ENCODE peak calls at places on chromosomes 3 and 15, in four cellular contexts. One of them, this sample, is unnamed.

GRCh38 chr15:47429376-47429775 is 287.9 kb upstream of the SEMA6D start:
- DNase-seq in K562: no peak
- DNase-seq in A549: no peak
- DNase-seq in HepG2: no peak
- DNase-seq in this sample: no peak

GRCh38 chr3:177832862-177833261 is 635.6 kb upstream of the TBL1XR1 start:
- DNase-seq in K562: no peak
- DNase-seq in HepG2: no peak
- DNase-seq in A549: no peak
- DNase-seq in this sample: no peak

GRCh38 chr3:50516048-50516871 is 12.8 kb upstream of the CACNA2D2 start:
- DNase-seq in HepG2: peak
- DNase-seq in K562: peak
- DNase-seq in A549: no peak
- DNase-seq in this sample: no peak

GRCh38 chr3:197793246-197793645 is 2.2 kb downstream of the LRCH3 start:
- DNase-seq in A549: no peak
- DNase-seq in K562: no peak
- DNase-seq in HepG2: no peak
- DNase-seq in this sample: peak

GRCh38 chr15:81725590-81725989 is 320.2 kb downstream of the MEX3B start:
- DNase-seq in K562: no peak
- DNase-seq in A549: no peak
- DNase-seq in HepG2: no peak
- DNase-seq in this sample: no peak

GRCh38 chr15:60093273-60094067 is 89.4 kb downstream of the FOXB1 start:
- DNase-seq in A549: no peak
- DNase-seq in HepG2: peak
- DNase-seq in K562: no peak
- DNase-seq in this sample: no peak

GRCh38 chr15:45441686-45442085 is 63.3 kb upstream of the GATM start:
- DNase-seq in HepG2: peak
- DNase-seq in A549: no peak
- DNase-seq in K562: no peak
- DNase-seq in this sample: no peak

GRCh38 chr3:157868168-157868567 is 238.1 kb downstream of the SHOX2 start:
- DNase-seq in A549: no peak
- DNase-seq in K562: no peak
- DNase-seq in HepG2: no peak
- DNase-seq in this sample: peak

GRCh38 chr3:146746190-146746589 is 141.0 kb upstream of the PLSCR5 start:
- DNase-seq in K562: no peak
- DNase-seq in HepG2: no peak
- DNase-seq in A549: no peak
- DNase-seq in this sample: peak

GRCh38 chr3:45078910-45079522 is 52.9 kb downstream of the CLEC3B start:
- DNase-seq in HepG2: no peak
- DNase-seq in K562: peak
- DNase-seq in A549: no peak
- DNase-seq in this sample: peak

DNA sequence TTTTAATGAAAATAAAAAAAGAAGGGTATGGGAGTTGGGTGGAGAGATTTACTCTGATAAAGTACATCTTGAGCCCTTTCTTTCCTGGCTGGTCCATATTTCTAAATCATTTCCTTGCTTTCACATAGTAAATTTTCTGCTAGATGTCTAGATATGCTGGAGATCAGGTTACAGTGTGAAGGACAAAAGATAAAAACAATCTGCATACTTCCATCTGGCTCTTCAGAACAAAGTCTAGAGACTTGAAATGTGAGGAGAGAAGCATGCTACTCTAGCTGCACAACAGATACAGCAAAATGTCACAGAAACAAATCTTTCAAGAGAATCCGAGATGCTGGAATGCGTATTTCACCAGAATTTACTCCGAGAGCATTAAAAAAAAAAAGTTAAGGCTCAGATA is 42.2 kb downstream of the FOXP1 start:
- DNase-seq in K562: peak
- DNase-seq in A549: no peak
- DNase-seq in HepG2: no peak
- DNase-seq in this sample: peak
- H3K27ac ChIP-seq in K562: peak
- H3K27ac ChIP-seq in A549: no peak
- H3K27ac ChIP-seq in HepG2: no peak
- H3K27ac ChIP-seq in this sample: no peak

GRCh38 chr15:84950570-84951111 is 31.0 kb upstream of the PDE8A start:
- DNase-seq in HepG2: no peak
- DNase-seq in A549: no peak
- DNase-seq in K562: peak
- DNase-seq in this sample: no peak

GRCh38 chr15:84949043-84949442 is 32.6 kb upstream of the PDE8A start:
- DNase-seq in K562: no peak
- DNase-seq in A549: no peak
- DNase-seq in HepG2: no peak
- DNase-seq in this sample: peak

GRCh38 chr15:84946772-84947489 is 34.7 kb upstream of the PDE8A start:
- DNase-seq in HepG2: no peak
- DNase-seq in A549: no peak
- DNase-seq in K562: no peak
- DNase-seq in this sample: no peak

GRCh38 chr15:84949845-84950569 is 31.6 kb upstream of the PDE8A start:
- DNase-seq in HepG2: no peak
- DNase-seq in A549: no peak
- DNase-seq in K562: no peak
- DNase-seq in this sample: no peak

DNA sequence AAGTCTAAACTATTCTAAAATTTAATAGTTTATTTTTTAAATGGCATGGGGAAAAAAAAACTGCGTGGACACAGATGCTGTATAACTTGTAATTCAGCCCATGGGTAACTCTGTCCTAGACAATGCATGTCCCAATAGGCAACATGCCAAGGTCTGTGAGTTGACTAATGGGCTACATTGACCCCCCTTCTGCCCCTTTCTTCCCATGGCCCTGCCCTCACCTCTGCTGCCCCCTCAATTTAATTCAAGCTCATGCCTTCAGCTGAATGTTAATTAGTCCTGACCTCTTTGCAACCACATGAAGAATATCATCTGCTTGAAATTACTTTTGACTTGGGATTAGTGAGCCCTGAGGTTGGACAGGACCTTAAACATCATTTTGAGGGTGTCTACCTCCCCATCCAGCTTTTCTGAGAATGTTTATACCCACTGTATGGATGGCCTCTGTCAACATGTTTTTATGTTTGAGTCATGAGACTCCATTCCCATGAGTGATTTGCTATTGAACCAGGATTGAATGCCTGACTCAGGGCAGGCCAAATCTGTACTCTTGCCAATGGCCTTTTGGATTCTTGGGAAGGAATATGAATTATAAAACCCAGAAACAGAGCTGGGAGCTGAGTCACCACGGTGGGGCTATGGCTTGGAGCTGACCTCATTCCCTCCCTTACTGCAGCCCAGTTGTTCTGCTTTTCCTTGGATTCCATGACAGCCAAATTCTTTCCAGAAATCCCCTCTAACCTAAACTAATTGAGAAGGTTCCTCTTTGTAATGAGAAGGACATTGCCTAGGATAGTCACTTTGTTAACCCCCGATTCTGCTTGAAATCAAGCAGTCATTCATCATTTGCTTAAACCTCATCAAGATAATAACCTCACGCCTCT is 33.5 kb upstream of the PDE8A start:
- DNase-seq in K562: peak
- DNase-seq in HepG2: no peak
- DNase-seq in A549: no peak
- DNase-seq in this sample: peak
- TF ChIP-seq MAZ in K562: no peak
- TF ChIP-seq MAZ in HepG2: no peak
- TF ChIP-seq MAZ in A549: no peak
- TF ChIP-seq MAZ in this sample: peak

GRCh38 chr3:172317984-172318383 is 130.3 kb downstream of the GHSR start:
- DNase-seq in A549: peak
- DNase-seq in K562: no peak
- DNase-seq in HepG2: no peak
- DNase-seq in this sample: peak
- H3K27ac ChIP-seq in A549: peak
- H3K27ac ChIP-seq in K562: peak
- H3K27ac ChIP-seq in HepG2: peak
- H3K27ac ChIP-seq in this sample: peak

GRCh38 chr3:172244011-172244410 is 204.2 kb downstream of the GHSR start:
- DNase-seq in HepG2: no peak
- DNase-seq in A549: peak
- DNase-seq in K562: no peak
- DNase-seq in this sample: peak
- TF ChIP-seq MAZ in HepG2: no peak
- TF ChIP-seq MAZ in A549: no peak
- TF ChIP-seq MAZ in K562: no peak
- TF ChIP-seq MAZ in this sample: no peak

DNA sequence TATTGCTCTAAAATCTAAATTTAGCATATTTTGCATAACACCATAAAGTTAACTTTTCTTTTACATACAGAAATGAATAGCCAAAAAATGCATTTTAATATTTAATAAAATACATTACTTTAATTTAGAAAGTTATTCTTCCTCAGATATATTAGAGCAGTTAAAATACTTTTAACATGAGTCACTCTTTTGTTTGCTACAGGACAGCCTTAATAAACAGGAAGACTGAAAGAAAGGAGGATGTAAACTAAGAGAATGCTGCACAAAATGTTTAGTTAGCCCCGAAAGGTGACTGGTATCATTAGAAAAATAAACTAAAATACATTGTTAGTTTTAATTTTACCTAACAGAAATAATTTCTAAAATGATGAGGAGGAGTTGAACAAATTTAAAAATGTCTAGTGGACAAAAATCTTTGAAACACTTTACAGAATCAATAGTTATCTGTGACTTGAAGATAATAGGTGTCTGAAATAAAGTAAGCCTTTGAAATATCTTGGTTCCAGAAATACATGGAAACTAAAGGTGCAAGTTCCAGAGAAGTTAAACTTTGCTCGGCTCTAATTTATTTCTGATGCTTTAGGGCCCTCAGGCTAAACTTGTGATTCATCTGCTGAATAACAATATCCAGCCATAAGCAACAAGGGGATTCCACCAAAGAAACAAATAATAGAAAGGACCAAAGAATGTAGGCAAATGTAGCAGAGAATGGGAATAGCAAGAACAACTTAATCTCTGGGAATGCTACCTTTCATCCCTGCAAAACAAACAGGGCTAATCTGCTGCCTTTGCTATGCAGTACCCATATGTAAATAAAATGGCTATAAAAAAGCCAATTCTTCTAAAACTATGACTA is 138.3 kb upstream of the UBP1 start:
- DNase-seq in K562: no peak
- DNase-seq in A549: peak
- DNase-seq in HepG2: peak
- DNase-seq in this sample: peak
- H3K27ac ChIP-seq in K562: no peak
- H3K27ac ChIP-seq in A549: peak
- H3K27ac ChIP-seq in HepG2: peak
- H3K27ac ChIP-seq in this sample: no peak

GRCh38 chr3:192655040-192655439 is 72.3 kb downstream of the FGF12 start:
- DNase-seq in HepG2: no peak
- DNase-seq in K562: no peak
- DNase-seq in A549: no peak
- DNase-seq in this sample: no peak

GRCh38 chr3:192655627-192656026 is 71.7 kb downstream of the FGF12 start:
- DNase-seq in HepG2: no peak
- DNase-seq in A549: no peak
- DNase-seq in K562: no peak
- DNase-seq in this sample: no peak

GRCh38 chr3:192653862-192654261 is 73.5 kb downstream of the FGF12 start:
- DNase-seq in HepG2: no peak
- DNase-seq in K562: no peak
- DNase-seq in A549: no peak
- DNase-seq in this sample: no peak

GRCh38 chr3:192652731-192653130 is 74.6 kb downstream of the FGF12 start:
- DNase-seq in A549: no peak
- DNase-seq in HepG2: no peak
- DNase-seq in K562: no peak
- DNase-seq in this sample: no peak

DNA sequence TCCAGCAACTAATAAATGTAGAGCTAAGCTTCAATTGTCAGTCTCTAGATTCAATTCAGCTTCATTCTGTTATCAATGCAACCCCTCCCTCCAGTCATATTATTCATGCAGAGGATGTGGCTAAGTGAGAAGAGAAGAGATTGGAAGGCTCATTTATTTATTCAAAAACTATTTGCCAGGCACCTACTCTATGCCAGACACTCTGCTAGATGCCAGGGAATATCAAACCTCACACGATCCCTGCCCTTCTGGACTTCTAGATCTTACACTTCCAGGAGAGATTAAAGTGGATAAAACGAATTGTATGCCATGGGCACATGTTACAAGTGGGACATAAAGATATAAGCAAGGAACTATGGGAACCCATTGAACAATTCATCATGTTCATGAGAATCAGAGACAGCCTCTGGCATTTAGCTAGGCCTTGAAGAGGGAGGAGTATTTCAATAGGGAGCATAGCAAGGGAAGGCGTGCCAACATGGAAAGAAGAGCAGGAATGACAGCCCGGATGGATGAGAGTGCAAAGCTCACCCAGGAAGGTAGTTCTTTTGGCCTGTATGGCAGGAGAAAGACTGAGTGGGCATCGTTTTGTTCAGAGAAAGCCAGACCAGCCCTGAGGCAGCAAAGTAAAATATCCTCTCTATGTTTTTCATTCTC is 75.4 kb downstream of the FGF12 start:
- DNase-seq in A549: no peak
- DNase-seq in HepG2: no peak
- DNase-seq in K562: no peak
- DNase-seq in this sample: no peak
- TF ChIP-seq MAZ in A549: no peak
- TF ChIP-seq MAZ in HepG2: no peak
- TF ChIP-seq MAZ in K562: no peak
- TF ChIP-seq MAZ in this sample: no peak

This sample was measured in IMR-90.